ENCODE peak calls at places on chromosomes 12 and 14, in five cellular contexts. T, X, D, M and G are unnamed samples.

GRCh38 chr12:13362260-13362841 is 165.8 kb downstream of the EMP1 start:
- DNase-seq in X (peak), D (peak), T (peak), M (peak), G (peak)

GRCh38 chr12:59066445-59066844 is 146.1 kb upstream of the LRIG3 start:
- DNase-seq in D (no peak), M (no peak), T (no peak), X (no peak), G (no peak)

GRCh38 chr12:87866602-87867292 is 162.5 kb downstream of the C12orf50 start:
- DNase-seq in M (no peak), X (no peak), T (no peak), D (peak), G (no peak)

GRCh38 chr12:97903356-97903755 is 440.8 kb downstream of the RMST start:
- DNase-seq in D (no peak), X (no peak), M (no peak), T (no peak), G (no peak)

GRCh38 chr12:24833513-24833912 is 115.4 kb downstream of the BCAT1 start:
- DNase-seq in X (no peak), M (no peak), T (no peak), D (no peak), G (no peak)

GRCh38 chr12:92581579-92581978 is 121.2 kb upstream of the PLEKHG7 start:
- DNase-seq in D (no peak), M (no peak), T (no peak), X (no peak), G (no peak)

GRCh38 chr12:41979574-41979973 is 165.1 kb downstream of the GXYLT1 start:
- DNase-seq in T (no peak), M (no peak), D (no peak), X (no peak), G (no peak)

GRCh38 chr14:52649511-52649910 is 45.8 kb downstream of the ERO1A start:
- DNase-seq in T (no peak), M (no peak), D (no peak), X (no peak), G (no peak)

GRCh38 chr14:86203843-86204242 is 673.9 kb downstream of the FLRT2 start:
- DNase-seq in T (no peak), X (no peak), M (no peak), D (no peak), G (no peak)

GRCh38 chr12:124878795-124879516 is 15.3 kb upstream of the SCARB1 start:
- DNase-seq in D (no peak), X (no peak), T (no peak), M (no peak), G (no peak)

GRCh38 chr14:90780519-90780918 is 35.7 kb downstream of the TTC7B start:
- DNase-seq in X (no peak), D (no peak), T (no peak), M (no peak), G (no peak)

GRCh38 chr12:45893240-45893639 is 97.1 kb downstream of the SCAF11 start:
- DNase-seq in X (no peak), T (no peak), M (no peak), D (peak), G (no peak)

GRCh38 chr12:2047752-2048151 is 5.0 kb upstream of the CACNA1C start:
- DNase-seq in X (no peak), T (no peak), D (no peak), M (no peak), G (no peak)

GRCh38 chr12:76876696-76877229 is 2.1 kb downstream of the CSRP2 start:
- DNase-seq in X (no peak), D (no peak), M (no peak), T (no peak), G (no peak)

GRCh38 chr12:15735837-15736615 is 53.2 kb downstream of the EPS8 start:
- DNase-seq in T (no peak), X (no peak), M (no peak), D (no peak), G (no peak)

GRCh38 chr12:7374423-7375144 is 69.4 kb downstream of the CD163L1 start:
- DNase-seq in M (no peak), X (no peak), D (peak), T (no peak), G (peak)

GRCh38 chr12:74382994-74383393 is 154.6 kb upstream of the ATXN7L3B start:
- DNase-seq in T (no peak), X (no peak), M (no peak), D (no peak), G (no peak)

GRCh38 chr12:19780460-19780859 is 341.2 kb downstream of the AEBP2 start:
- DNase-seq in X (no peak), D (no peak), T (no peak), M (no peak), G (no peak)

GRCh38 chr12:19779393-19780056 is 340.2 kb downstream of the AEBP2 start:
- DNase-seq in M (no peak), X (no peak), T (no peak), D (peak), G (no peak)

GRCh38 chr12:19778111-19778688 is 338.9 kb downstream of the AEBP2 start:
- DNase-seq in D (no peak), T (no peak), X (peak), M (no peak), G (peak)

GRCh38 chr12:19775241-19775640 is 335.9 kb downstream of the AEBP2 start:
- DNase-seq in X (no peak), T (no peak), D (no peak), M (no peak), G (no peak)

GRCh38 chr12:19778822-19779221 is 339.5 kb downstream of the AEBP2 start:
- DNase-seq in D (no peak), T (no peak), X (no peak), M (no peak), G (no peak)
- TF ChIP-seq CTCF in D (no peak), T (no peak), X (peak), M (no peak), G (no peak)

GRCh38 chr14:75229923-75230792 is 48.5 kb upstream of the FOS start:
- DNase-seq in M (no peak), D (peak), T (peak), X (no peak), G (peak)
- TF ChIP-seq CTCF in M (no peak), D (no peak), T (peak), X (no peak), G (peak)

DNA sequence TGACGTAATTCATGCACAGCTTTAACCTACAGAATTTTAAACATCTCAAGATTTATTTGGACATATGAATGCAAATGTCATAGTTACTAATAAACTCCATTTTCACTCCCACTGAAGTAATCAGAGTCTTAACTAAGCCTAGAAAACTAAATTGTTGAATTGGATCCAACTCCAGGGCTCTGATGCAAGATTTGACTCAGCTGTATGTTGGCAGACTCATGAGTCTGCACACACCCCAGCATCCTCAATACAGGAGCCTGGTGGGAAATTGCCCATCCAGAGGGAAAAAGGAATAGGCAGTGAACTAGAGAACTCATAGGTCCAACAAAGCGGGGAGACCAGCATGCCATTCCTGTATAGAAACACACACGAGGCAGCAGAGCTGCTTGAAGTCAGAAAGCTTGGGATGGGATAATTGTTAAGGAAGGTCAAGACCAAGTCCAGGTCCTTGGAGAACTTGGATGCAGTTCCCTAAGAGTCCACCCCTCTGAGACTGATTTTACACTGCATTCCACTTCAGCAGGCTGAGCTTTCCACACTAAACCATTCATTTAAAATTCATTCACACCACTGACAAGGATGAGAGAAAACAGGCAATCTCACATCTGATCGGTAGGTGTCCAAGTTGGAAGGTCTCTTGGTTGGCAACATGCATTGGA is 14.5 kb downstream of the TMTC1 start:
- DNase-seq in X (peak), T (no peak), M (no peak), D (no peak), G (no peak)
- TF ChIP-seq CTCF in X (no peak), T (no peak), M (no peak), D (no peak), G (no peak)

GRCh38 chr12:64884728-64885127 is 60.3 kb downstream of the TBC1D30 start:
- DNase-seq in M (no peak), T (no peak), X (no peak), D (no peak), G (no peak)
- TF ChIP-seq CTCF in M (no peak), T (no peak), X (no peak), D (no peak), G (no peak)

GRCh38 chr12:79119796-79120195 is 255.2 kb downstream of the SYT1 start:
- DNase-seq in D (peak), X (no peak), M (no peak), T (no peak), G (no peak)
- TF ChIP-seq CTCF in D (peak), X (no peak), M (no peak), T (no peak), G (no peak)

GRCh38 chr12:48973992-48974673 is 2.6 kb upstream of the WNT10B start:
- DNase-seq in D (peak), T (no peak), M (no peak), X (no peak), G (peak)
- TF ChIP-seq CTCF in D (peak), T (peak), M (peak), X (peak), G (peak)